ENCODE peak calls at places on chromosomes 4 and X, in four cellular contexts. C is kidney epithelial cell, N is tibial nerve, Q is endothelial cell. B is an unnamed sample.

GRCh38 chrX:42967681-42968080 is 189.7 kb upstream of the PPP1R2C start:
- DNase-seq in N (no peak), C (no peak), Q (no peak), B (no peak)

GRCh38 chrX:69179380-69179911 is 14.2 kb upstream of the PJA1 start:
- DNase-seq in N (no peak), C (peak; percentile 18), Q (no peak), B (peak; percentile 54)

GRCh38 chr4:72744103-72744725 is 175.2 kb upstream of the ADAMTS3 start:
- DNase-seq in N (no peak), C (no peak), Q (no peak), B (no peak)

GRCh38 chr4:15755321-15755750 is 22.8 kb upstream of the CD38 start:
- DNase-seq in N (no peak), Q (no peak), C (no peak), B (no peak)

GRCh38 chrX:17067534-17067933 is 121.1 kb downstream of the REPS2 start:
- DNase-seq in Q (no peak), C (no peak), N (no peak), B (no peak)

GRCh38 chr4:169756971-169757574 is 671 bp downstream of the HPF1 start:
- DNase-seq in C (no peak), N (no peak), Q (no peak), B (no peak)

GRCh38 chrX:105820247-105820646 is 2.1 kb upstream of the NRK start:
- DNase-seq in Q (no peak), N (no peak), C (no peak), B (no peak)

GRCh38 chr4:113008726-113009125 is 40.7 kb upstream of the ANK2 start:
- DNase-seq in Q (no peak), C (no peak), N (no peak), B (peak; percentile 54)

GRCh38 chr4:101693842-101694398 is 96.6 kb upstream of the BANK1 start:
- DNase-seq in Q (no peak), C (no peak), N (no peak), B (no peak)

GRCh38 chrX:102339312-102340298 is 92.6 kb downstream of the NXF2 start:
- DNase-seq in C (no peak), N (no peak), Q (no peak), B (no peak)

GRCh38 chrX:103688949-103689348 is 2.5 kb upstream of the MORF4L2 start:
- DNase-seq in Q (no peak), N (no peak), C (no peak), B (no peak)

GRCh38 chrX:119880552-119881437 is 9.2 kb downstream of the NDUFA1 start:
- DNase-seq in N (no peak), C (no peak), Q (peak; percentile 18), B (peak; percentile 18)

GRCh38 chr4:31539279-31540074 is 819.3 kb downstream of the PCDH7 start:
- DNase-seq in N (no peak), C (no peak), Q (no peak), B (no peak)

GRCh38 chr4:112378858-112379257 is 81.7 kb downstream of the ALPK1 start:
- DNase-seq in N (no peak), Q (no peak), C (no peak), B (no peak)

GRCh38 chrX:12977761-12978204 is 2.9 kb downstream of the TMSB4X start:
- DNase-seq in Q (no peak), C (no peak), N (no peak), B (no peak)

GRCh38 chr4:184763150-184763780 is 29.4 kb upstream of the CENPU start:
- DNase-seq in C (no peak), N (no peak), Q (no peak), B (no peak)

GRCh38 chr4:146311238-146311970 is 97.1 kb downstream of the REELD1 start:
- DNase-seq in Q (peak; percentile 34), N (no peak), C (no peak), B (no peak)

GRCh38 chr4:144667500-144667899 is 21.5 kb downstream of the HHIP start:
- DNase-seq in Q (no peak), N (no peak), C (peak; percentile 39), B (no peak)

GRCh38 chrX:2495595-2495994 is 5.2 kb downstream of the DHRSX start:
- DNase-seq in C (no peak), N (no peak), Q (no peak), B (no peak)

GRCh38 chr4:39166177-39166576 is 16.2 kb upstream of the WDR19 start:
- DNase-seq in C (no peak), Q (no peak), N (no peak), B (no peak)

GRCh38 chrX:103919336-103919682 is 43.1 kb upstream of the TMSB15B start:
- DNase-seq in Q (no peak), C (no peak), N (no peak), B (no peak)

GRCh38 chr4:8834681-8835220 is 36.9 kb downstream of the HMX1 start:
- DNase-seq in N (no peak), C (no peak), Q (no peak), B (no peak)

GRCh38 chrX:149473092-149473491 is 32.0 kb downstream of the IDS start:
- DNase-seq in C (no peak), N (no peak), Q (no peak), B (no peak)

GRCh38 chr4:84490663-84491062 is 8.4 kb downstream of the NKX6-1 start:
- DNase-seq in N (no peak), Q (no peak), C (no peak), B (no peak)

GRCh38 chr4:1062419-1062818 is 50.9 kb downstream of the RNF212 start:
- DNase-seq in Q (no peak), C (no peak), N (no peak), B (no peak)

DNA sequence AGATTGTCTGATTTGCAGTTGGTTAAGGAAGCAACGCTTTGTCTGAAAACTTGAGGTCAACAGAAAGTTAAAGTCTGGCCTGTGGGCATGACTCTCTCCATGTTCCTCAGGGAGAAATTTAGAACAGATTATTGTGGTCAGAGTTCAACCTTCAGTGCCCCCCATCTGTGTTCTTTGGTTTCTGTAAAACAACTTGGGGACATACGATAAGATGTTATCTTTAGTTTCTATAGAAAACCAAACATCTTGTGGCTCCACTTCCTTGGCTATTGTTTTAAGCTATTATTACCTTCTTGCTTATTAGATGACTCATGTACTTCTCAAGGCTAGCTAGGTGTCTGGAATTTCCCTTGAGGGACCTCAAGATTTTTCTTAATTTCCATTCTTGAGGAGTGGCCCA is 507.7 kb downstream of the PDHA2 start:
- DNase-seq in N (no peak), Q (no peak), C (no peak), B (no peak)
- TF ChIP-seq CTCF in N (no peak), Q (no peak), C (no peak), B (no peak)

GRCh38 chrX:116499780-116500179 is 37.0 kb upstream of the CT83 start:
- DNase-seq in N (no peak), C (peak; percentile 1), Q (no peak), B (no peak)
- TF ChIP-seq CTCF in N (no peak), C (no peak), Q (no peak), B (no peak)

DNA sequence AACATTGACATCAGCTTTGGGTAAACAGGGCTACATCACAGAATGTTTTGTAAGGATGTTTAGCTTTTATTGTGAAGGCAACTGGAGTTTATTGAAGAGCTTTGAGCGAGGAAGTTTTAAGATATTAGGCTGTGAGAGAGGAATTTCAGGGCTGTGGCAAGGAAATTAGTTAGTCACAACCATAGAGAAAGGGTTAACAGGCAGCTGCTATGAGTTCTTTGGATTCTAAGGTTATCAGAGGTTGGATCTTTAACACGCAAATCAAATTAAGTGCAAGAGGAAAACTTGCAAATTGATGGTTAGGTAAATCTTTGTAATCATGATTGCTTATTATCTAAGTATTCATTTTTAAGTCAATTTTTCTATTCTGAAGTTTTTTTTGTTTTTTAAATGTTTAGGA is 156.0 kb downstream of the UGT8 start:
- DNase-seq in N (no peak), Q (no peak), C (no peak), B (no peak)
- TF ChIP-seq CTCF in N (no peak), Q (no peak), C (no peak), B (no peak)

GRCh38 chr4:14386196-14386595 is 616.1 kb upstream of the CPEB2 start:
- DNase-seq in Q (no peak), N (no peak), C (no peak), B (no peak)
- TF ChIP-seq CTCF in Q (no peak), N (no peak), C (no peak), B (no peak)

GRCh38 chrX:153882557-153882956 is 3.4 kb downstream of the L1CAM start:
- DNase-seq in N (no peak), Q (no peak), C (no peak), B (no peak)

GRCh38 chrX:153883163-153883843 is 2.7 kb downstream of the L1CAM start:
- DNase-seq in C (no peak), Q (no peak), N (no peak), B (no peak)

GRCh38 chrX:153885208-153885787 is 675 bp downstream of the L1CAM start:
- DNase-seq in Q (no peak), N (no peak), C (no peak), B (no peak)

GRCh38 chrX:153885968-153886903 is at the start of gene L1CAM:
- DNase-seq in Q (no peak), N (no peak), C (no peak), B (peak; percentile 66)

GRCh38 chrX:153884136-153885076 is 1.6 kb downstream of the L1CAM start:
- DNase-seq in Q (no peak), N (no peak), C (no peak), B (no peak)
- TF ChIP-seq CTCF in Q (no peak), N (no peak), C (peak; percentile 35), B (no peak)

GRCh38 chr4:140373328-140374129 is at the start of gene SCOC:
- DNase-seq in Q (peak; percentile 97), N (peak; percentile 99), C (peak; percentile 98), B (peak; percentile 98)

GRCh38 chr4:140374130-140374477 is 658 bp downstream of the SCOC start:
- DNase-seq in N (no peak), C (no peak), Q (no peak), B (no peak)

GRCh38 chr4:140368686-140369085 is 4.8 kb upstream of the SCOC start:
- DNase-seq in N (no peak), Q (no peak), C (no peak), B (no peak)

GRCh38 chr4:140367738-140368137 is 5.7 kb upstream of the SCOC start:
- DNase-seq in C (no peak), N (no peak), Q (no peak), B (no peak)

GRCh38 chr4:140372607-140373327 is 679 bp upstream of the SCOC start:
- DNase-seq in N (no peak), Q (no peak), C (no peak), B (no peak)
- TF ChIP-seq CTCF in N (no peak), Q (no peak), C (no peak), B (no peak)

DNA sequence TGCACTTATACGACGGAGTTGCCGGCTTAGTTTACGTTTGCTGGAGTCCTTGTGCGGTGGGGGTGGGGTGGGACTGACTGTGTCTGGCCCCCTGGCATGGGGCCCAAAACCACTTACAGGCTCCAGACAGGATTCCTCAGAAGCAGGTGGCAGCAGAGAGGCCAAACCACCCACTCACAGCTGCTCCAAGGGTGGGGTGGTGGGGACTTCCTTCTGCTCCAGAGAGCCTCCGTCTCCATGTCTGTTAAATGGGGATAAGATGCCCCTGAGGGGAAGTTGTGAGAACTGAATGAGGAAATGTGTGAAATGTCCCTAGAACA is 36.7 kb downstream of the PSAPL1 start:
- DNase-seq in N (no peak), C (no peak), Q (no peak), B (no peak)
- TF ChIP-seq CTCF in N (no peak), C (no peak), Q (no peak), B (no peak)